ENCODE peak calls at places on chromosomes 13 and 19, in four cellular contexts. One of them, this sample, is unnamed.

GRCh38 chr13:84684048-84684662 is 801.9 kb upstream of the SLITRK1 start:
- DNase-seq in CD8-positive, alpha-beta T cell: no peak
- DNase-seq in breast epithelium: no peak
- DNase-seq in transverse colon: no peak
- DNase-seq in this sample: no peak

GRCh38 chr13:41458187-41458938 is 1.0 kb downstream of the RGCC start:
- DNase-seq in CD8-positive, alpha-beta T cell: peak
- DNase-seq in breast epithelium: no peak
- DNase-seq in transverse colon: peak
- DNase-seq in this sample: no peak

GRCh38 chr13:42388326-42388725 is 116.4 kb downstream of the AKAP11 start:
- DNase-seq in transverse colon: no peak
- DNase-seq in CD8-positive, alpha-beta T cell: no peak
- DNase-seq in breast epithelium: no peak
- DNase-seq in this sample: no peak

GRCh38 chr19:33052352-33052972 is 12.2 kb downstream of the RHPN2 start:
- DNase-seq in transverse colon: peak
- DNase-seq in CD8-positive, alpha-beta T cell: no peak
- DNase-seq in breast epithelium: no peak
- DNase-seq in this sample: peak

GRCh38 chr13:61391426-61391825 is 24.2 kb downstream of the PCDH20 start:
- DNase-seq in CD8-positive, alpha-beta T cell: no peak
- DNase-seq in transverse colon: no peak
- DNase-seq in breast epithelium: no peak
- DNase-seq in this sample: no peak

GRCh38 chr13:90605690-90606089 is 741.8 kb upstream of the MIR17HG start:
- DNase-seq in breast epithelium: no peak
- DNase-seq in transverse colon: no peak
- DNase-seq in CD8-positive, alpha-beta T cell: no peak
- DNase-seq in this sample: no peak

GRCh38 chr13:19781526-19781925 is 1.2 kb downstream of the PSPC1 start:
- DNase-seq in transverse colon: no peak
- DNase-seq in CD8-positive, alpha-beta T cell: no peak
- DNase-seq in breast epithelium: no peak
- DNase-seq in this sample: peak

GRCh38 chr19:48489608-48490216 is 20.5 kb downstream of the CYTH2 start:
- DNase-seq in breast epithelium: peak
- DNase-seq in CD8-positive, alpha-beta T cell: peak
- DNase-seq in transverse colon: peak
- DNase-seq in this sample: peak

GRCh38 chr13:67048793-67049150 is 181.4 kb downstream of the PCDH9 start:
- DNase-seq in transverse colon: no peak
- DNase-seq in breast epithelium: no peak
- DNase-seq in CD8-positive, alpha-beta T cell: no peak
- DNase-seq in this sample: no peak

GRCh38 chr13:104014803-104015645 is 948.8 kb upstream of the SLC10A2 start:
- DNase-seq in transverse colon: no peak
- DNase-seq in breast epithelium: no peak
- DNase-seq in CD8-positive, alpha-beta T cell: no peak
- DNase-seq in this sample: no peak

GRCh38 chr13:93620366-93620765 is 393.8 kb downstream of the GPC6 start:
- DNase-seq in CD8-positive, alpha-beta T cell: no peak
- DNase-seq in breast epithelium: no peak
- DNase-seq in transverse colon: no peak
- DNase-seq in this sample: no peak

GRCh38 chr13:23969672-23970071 is 72.4 kb upstream of the C1QTNF9B start:
- DNase-seq in transverse colon: no peak
- DNase-seq in breast epithelium: no peak
- DNase-seq in CD8-positive, alpha-beta T cell: no peak
- DNase-seq in this sample: no peak

GRCh38 chr13:112852808-112853207 is 116.2 kb upstream of the MCF2L start:
- DNase-seq in breast epithelium: no peak
- DNase-seq in CD8-positive, alpha-beta T cell: no peak
- DNase-seq in transverse colon: no peak
- DNase-seq in this sample: no peak

GRCh38 chr19:10617409-10618121 is 7.8 kb upstream of the SLC44A2 start:
- DNase-seq in CD8-positive, alpha-beta T cell: no peak
- DNase-seq in transverse colon: no peak
- DNase-seq in breast epithelium: no peak
- DNase-seq in this sample: no peak

GRCh38 chr13:50156140-50156539 is 140.9 kb downstream of the KCNRG start:
- DNase-seq in transverse colon: no peak
- DNase-seq in CD8-positive, alpha-beta T cell: no peak
- DNase-seq in breast epithelium: no peak
- DNase-seq in this sample: no peak

GRCh38 chr13:45196622-45197021 is 4.2 kb downstream of the KCTD4 start:
- DNase-seq in CD8-positive, alpha-beta T cell: no peak
- DNase-seq in transverse colon: no peak
- DNase-seq in breast epithelium: no peak
- DNase-seq in this sample: no peak

GRCh38 chr19:19461671-19462622 is 53.4 kb downstream of the TSSK6 start:
- DNase-seq in breast epithelium: no peak
- DNase-seq in transverse colon: peak
- DNase-seq in CD8-positive, alpha-beta T cell: peak
- DNase-seq in this sample: peak

GRCh38 chr19:28633223-28634030 is 579.5 kb downstream of the UQCRFS1 start:
- DNase-seq in transverse colon: peak
- DNase-seq in CD8-positive, alpha-beta T cell: peak
- DNase-seq in breast epithelium: no peak
- DNase-seq in this sample: peak

GRCh38 chr13:75375329-75375728 is 106.6 kb downstream of the TBC1D4 start:
- DNase-seq in breast epithelium: no peak
- DNase-seq in transverse colon: no peak
- DNase-seq in CD8-positive, alpha-beta T cell: no peak
- DNase-seq in this sample: no peak

GRCh38 chr19:57245959-57246358 is 5.5 kb downstream of the ZNF805 start:
- DNase-seq in breast epithelium: no peak
- DNase-seq in CD8-positive, alpha-beta T cell: no peak
- DNase-seq in transverse colon: no peak
- DNase-seq in this sample: no peak

GRCh38 chr19:36379510-36379819 is 464 bp upstream of the ZFP14 start:
- DNase-seq in CD8-positive, alpha-beta T cell: no peak
- DNase-seq in breast epithelium: no peak
- DNase-seq in transverse colon: no peak
- DNase-seq in this sample: no peak

GRCh38 chr19:44792286-44792685 is 14.6 kb downstream of the CBLC start:
- DNase-seq in breast epithelium: no peak
- DNase-seq in transverse colon: no peak
- DNase-seq in CD8-positive, alpha-beta T cell: no peak
- DNase-seq in this sample: no peak

GRCh38 chr13:90926459-90926858 is 421.0 kb upstream of the MIR17HG start:
- DNase-seq in transverse colon: no peak
- DNase-seq in CD8-positive, alpha-beta T cell: no peak
- DNase-seq in breast epithelium: no peak
- DNase-seq in this sample: peak

GRCh38 chr19:46609511-46610412 is 8.6 kb downstream of the CALM3 start:
- DNase-seq in CD8-positive, alpha-beta T cell: no peak
- DNase-seq in breast epithelium: no peak
- DNase-seq in transverse colon: peak
- DNase-seq in this sample: no peak

GRCh38 chr13:99967498-99967883 is 4.1 kb downstream of the ZIC5 start:
- DNase-seq in transverse colon: no peak
- DNase-seq in breast epithelium: no peak
- DNase-seq in CD8-positive, alpha-beta T cell: no peak
- DNase-seq in this sample: no peak

GRCh38 chr13:93646247-93646646 is 419.6 kb downstream of the GPC6 start:
- DNase-seq in CD8-positive, alpha-beta T cell: no peak
- DNase-seq in breast epithelium: no peak
- DNase-seq in transverse colon: no peak
- DNase-seq in this sample: no peak

GRCh38 chr13:24340608-24340955 is 31.2 kb downstream of the C1QTNF9 start:
- DNase-seq in breast epithelium: no peak
- DNase-seq in transverse colon: no peak
- DNase-seq in CD8-positive, alpha-beta T cell: no peak
- DNase-seq in this sample: no peak

GRCh38 chr19:55156202-55157063 is 1.1 kb downstream of the TNNI3 start:
- DNase-seq in breast epithelium: no peak
- DNase-seq in CD8-positive, alpha-beta T cell: peak
- DNase-seq in transverse colon: peak
- DNase-seq in this sample: peak

GRCh38 chr19:30073152-30074000 is 131.3 kb downstream of the URI1 start:
- DNase-seq in transverse colon: peak
- DNase-seq in breast epithelium: peak
- DNase-seq in CD8-positive, alpha-beta T cell: no peak
- DNase-seq in this sample: no peak

GRCh38 chr13:76936736-76937135 is 11.6 kb upstream of the ACOD1 start:
- DNase-seq in transverse colon: no peak
- DNase-seq in CD8-positive, alpha-beta T cell: no peak
- DNase-seq in breast epithelium: no peak
- DNase-seq in this sample: no peak

GRCh38 chr13:51590966-51591627 is 6.8 kb downstream of the WDFY2 start:
- DNase-seq in CD8-positive, alpha-beta T cell: no peak
- DNase-seq in breast epithelium: no peak
- DNase-seq in transverse colon: no peak
- DNase-seq in this sample: peak

GRCh38 chr13:60318186-60318585 is 78.8 kb upstream of the TDRD3 start:
- DNase-seq in CD8-positive, alpha-beta T cell: no peak
- DNase-seq in transverse colon: no peak
- DNase-seq in breast epithelium: no peak
- DNase-seq in this sample: no peak

GRCh38 chr13:41900918-41901317 is 60.0 kb downstream of the VWA8 start:
- DNase-seq in CD8-positive, alpha-beta T cell: no peak
- DNase-seq in breast epithelium: no peak
- DNase-seq in transverse colon: no peak
- DNase-seq in this sample: no peak

GRCh38 chr13:91078093-91078679 is 269.3 kb upstream of the MIR17HG start:
- DNase-seq in breast epithelium: no peak
- DNase-seq in transverse colon: no peak
- DNase-seq in CD8-positive, alpha-beta T cell: no peak
- DNase-seq in this sample: peak

GRCh38 chr13:30034448-30034795 is 184.0 kb upstream of the UBL3 start:
- DNase-seq in transverse colon: no peak
- DNase-seq in breast epithelium: no peak
- DNase-seq in CD8-positive, alpha-beta T cell: no peak
- DNase-seq in this sample: no peak

GRCh38 chr19:45598267-45599011 is 3.6 kb downstream of the GPR4 start:
- DNase-seq in breast epithelium: no peak
- DNase-seq in transverse colon: no peak
- DNase-seq in CD8-positive, alpha-beta T cell: no peak
- DNase-seq in this sample: no peak

GRCh38 chr13:60152114-60152513 is 11.6 kb downstream of the DIAPH3 start:
- DNase-seq in transverse colon: no peak
- DNase-seq in breast epithelium: no peak
- DNase-seq in CD8-positive, alpha-beta T cell: no peak
- DNase-seq in this sample: no peak

GRCh38 chr13:45055902-45056648 is 64.2 kb upstream of the GTF2F2 start:
- DNase-seq in breast epithelium: no peak
- DNase-seq in transverse colon: peak
- DNase-seq in CD8-positive, alpha-beta T cell: no peak
- DNase-seq in this sample: peak

DNA sequence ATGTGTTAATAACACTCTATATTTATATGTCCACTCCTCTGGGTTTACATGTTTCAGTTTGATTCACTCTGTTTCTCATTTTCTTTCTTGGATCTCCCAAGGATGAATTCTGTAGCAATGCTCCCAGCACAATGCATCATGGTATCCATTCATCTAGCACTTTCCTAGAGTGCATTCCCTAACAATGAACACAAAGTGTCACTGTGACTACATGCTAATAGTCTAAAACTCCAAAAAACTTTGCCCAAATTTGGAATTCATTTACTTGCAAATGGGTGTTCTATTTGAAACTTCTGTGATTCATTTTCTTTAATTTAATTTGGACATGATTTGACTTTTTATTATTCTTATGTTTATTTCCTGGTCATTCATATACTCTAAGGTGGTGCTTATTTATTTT is 286.3 kb downstream of the POU4F1 start:
- DNase-seq in transverse colon: no peak
- DNase-seq in breast epithelium: no peak
- DNase-seq in CD8-positive, alpha-beta T cell: no peak
- DNase-seq in this sample: peak
- TF ChIP-seq CTCF in transverse colon: peak
- TF ChIP-seq CTCF in breast epithelium: no peak
- TF ChIP-seq CTCF in CD8-positive, alpha-beta T cell: no peak
- TF ChIP-seq CTCF in this sample: peak

DNA sequence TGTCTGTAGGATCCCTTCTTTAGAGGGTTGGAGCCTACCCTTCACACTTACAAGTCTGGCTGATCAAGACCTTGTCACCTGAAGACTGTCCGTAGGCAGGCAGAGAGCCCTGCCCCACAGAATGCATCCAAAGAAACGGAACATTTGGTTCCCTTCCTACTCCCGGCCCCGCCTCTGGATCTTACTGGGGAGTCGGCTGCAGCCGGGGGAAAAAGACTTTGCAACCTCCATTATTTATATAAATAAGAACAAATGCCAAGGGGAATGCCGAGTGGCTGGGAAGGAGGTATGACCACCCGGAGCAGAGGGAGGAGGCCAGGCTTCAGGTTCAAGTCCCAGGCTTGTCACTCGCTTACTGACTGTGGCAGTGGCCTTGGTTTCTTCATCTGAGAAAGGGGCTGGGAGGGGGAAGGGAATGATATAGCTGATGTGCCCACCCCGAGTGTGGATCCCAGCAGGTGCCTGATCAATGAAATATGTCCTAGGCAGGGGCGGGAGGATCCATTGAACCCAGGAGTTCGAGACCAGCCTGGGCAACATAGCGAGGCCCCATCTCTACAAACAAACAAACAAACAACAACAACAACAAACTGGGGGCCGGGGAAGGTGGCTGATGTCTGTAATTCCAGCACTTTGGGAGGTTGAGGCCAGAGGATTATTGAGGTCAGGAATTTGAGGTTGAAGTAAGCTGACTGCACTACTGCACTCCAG is 48.7 kb downstream of the RFX2 start:
- DNase-seq in CD8-positive, alpha-beta T cell: no peak
- DNase-seq in transverse colon: peak
- DNase-seq in breast epithelium: peak
- DNase-seq in this sample: no peak
- H3K4me3 ChIP-seq in CD8-positive, alpha-beta T cell: no peak
- H3K4me3 ChIP-seq in transverse colon: no peak
- H3K4me3 ChIP-seq in breast epithelium: no peak
- H3K4me3 ChIP-seq in this sample: no peak

GRCh38 chr13:109509154-109509905 is 277.1 kb downstream of the IRS2 start:
- DNase-seq in CD8-positive, alpha-beta T cell: no peak
- DNase-seq in transverse colon: no peak
- DNase-seq in breast epithelium: no peak
- DNase-seq in this sample: no peak
- H3K27ac ChIP-seq in CD8-positive, alpha-beta T cell: no peak
- H3K27ac ChIP-seq in transverse colon: no peak
- H3K27ac ChIP-seq in breast epithelium: no peak
- H3K27ac ChIP-seq in this sample: no peak

GRCh38 chr13:58907347-58907746 is 1256.4 kb downstream of the DIAPH3 start:
- DNase-seq in breast epithelium: no peak
- DNase-seq in CD8-positive, alpha-beta T cell: no peak
- DNase-seq in transverse colon: no peak
- DNase-seq in this sample: no peak
- TF ChIP-seq CTCF in breast epithelium: no peak
- TF ChIP-seq CTCF in CD8-positive, alpha-beta T cell: no peak
- TF ChIP-seq CTCF in transverse colon: no peak
- TF ChIP-seq CTCF in this sample: peak

GRCh38 chr19:18426416-18426767 is 7.2 kb downstream of the SSBP4 start:
- DNase-seq in transverse colon: no peak
- DNase-seq in breast epithelium: no peak
- DNase-seq in CD8-positive, alpha-beta T cell: no peak
- DNase-seq in this sample: no peak
- H3K4me3 ChIP-seq in transverse colon: no peak
- H3K4me3 ChIP-seq in breast epithelium: no peak
- H3K4me3 ChIP-seq in CD8-positive, alpha-beta T cell: no peak
- H3K4me3 ChIP-seq in this sample: no peak

GRCh38 chr13:83220241-83220640 is 662.0 kb downstream of the SLITRK1 start:
- DNase-seq in CD8-positive, alpha-beta T cell: no peak
- DNase-seq in transverse colon: no peak
- DNase-seq in breast epithelium: no peak
- DNase-seq in this sample: no peak
- H3K27ac ChIP-seq in CD8-positive, alpha-beta T cell: no peak
- H3K27ac ChIP-seq in transverse colon: no peak
- H3K27ac ChIP-seq in breast epithelium: no peak
- H3K27ac ChIP-seq in this sample: no peak

This sample was measured in A673.